ENCODE peak calls at places on chromosomes 1 and 21, in six cellular contexts. F is left ventricle myocardium inferior, P is left ventricle myocardium superior, L is AG09319, G is cerebellar cortex, M is dorsolateral prefrontal cortex. B is an unnamed sample.

GRCh38 chr1:165109013-165109412 is 247.5 kb downstream of the LMX1A start:
- DNase-seq in P (no peak), F (no peak), G (no peak), M (no peak), L (no peak), B (peak)

GRCh38 chr1:112870887-112871646 is 84.9 kb downstream of the SLC16A1 start:
- DNase-seq in M (no peak), G (no peak), L (no peak), P (no peak), F (no peak), B (no peak)

GRCh38 chr1:198612471-198613265 is 26.2 kb upstream of the PTPRC start:
- DNase-seq in P (no peak), M (no peak), L (no peak), G (no peak), F (no peak), B (no peak)

GRCh38 chr1:226674892-226675719 is 64.0 kb downstream of the ITPKB start:
- DNase-seq in P (peak), F (peak), L (no peak), G (no peak), M (no peak), B (no peak)

GRCh38 chr1:172948457-172948856 is 102.3 kb downstream of the TNFSF18 start:
- DNase-seq in L (no peak), F (no peak), G (no peak), P (no peak), M (no peak), B (no peak)

GRCh38 chr1:156006666-156007376 is 13.9 kb downstream of the SSR2 start:
- DNase-seq in M (no peak), P (no peak), G (no peak), F (no peak), L (no peak), B (no peak)

GRCh38 chr1:93015590-93015989 is 54.3 kb upstream of the DIPK1A start:
- DNase-seq in M (no peak), F (no peak), G (no peak), P (no peak), L (no peak), B (no peak)

GRCh38 chr1:116514708-116515525 is 55.9 kb downstream of the CD58 start:
- DNase-seq in L (no peak), P (no peak), M (no peak), F (no peak), G (no peak), B (no peak)

GRCh38 chr1:107897428-107898339 is 67.3 kb downstream of the VAV3 start:
- DNase-seq in L (no peak), P (no peak), M (no peak), G (no peak), F (no peak), B (no peak)

GRCh38 chr1:15500184-15500958 is 23.6 kb downstream of the CASP9 start:
- DNase-seq in P (no peak), G (no peak), L (no peak), F (no peak), M (no peak), B (no peak)

GRCh38 chr1:115457295-115457694 is 119.2 kb upstream of the NGF start:
- DNase-seq in G (no peak), M (no peak), L (no peak), P (no peak), F (no peak), B (no peak)

GRCh38 chr1:34433099-34433498 is 256.4 kb downstream of the C1orf94 start:
- DNase-seq in L (no peak), G (no peak), P (no peak), F (no peak), M (no peak), B (no peak)

GRCh38 chr1:45510972-45511527 is 10.6 kb downstream of the PRDX1 start:
- DNase-seq in G (no peak), P (no peak), F (no peak), M (no peak), L (no peak), B (no peak)

GRCh38 chr1:157369808-157370521 is 182.3 kb downstream of the FCRL5 start:
- DNase-seq in L (peak), M (no peak), G (peak), F (no peak), P (no peak), B (peak)

GRCh38 chr21:44892536-44893277 is 19.2 kb upstream of the PTTG1IP start:
- DNase-seq in G (peak), F (peak), L (no peak), M (peak), P (peak), B (peak)

GRCh38 chr1:231062500-231063270 is 22.6 kb upstream of the FAM89A start:
- DNase-seq in G (no peak), F (no peak), M (no peak), P (no peak), L (no peak), B (no peak)

GRCh38 chr1:234541281-234541975 is 62.4 kb upstream of the TARBP1 start:
- DNase-seq in P (no peak), F (no peak), M (no peak), L (no peak), G (no peak), B (no peak)

GRCh38 chr1:29159773-29160172 is 21.9 kb downstream of the SRSF4 start:
- DNase-seq in G (no peak), P (no peak), L (no peak), M (no peak), F (no peak), B (no peak)

GRCh38 chr1:202200112-202200548 is 6.5 kb downstream of the LGR6 start:
- DNase-seq in F (no peak), G (no peak), M (no peak), L (no peak), P (no peak), B (no peak)

GRCh38 chr1:2205191-2205952 is 10.8 kb upstream of the FAAP20 start:
- DNase-seq in F (peak), P (peak), M (peak), L (peak), G (peak), B (peak)

GRCh38 chr1:244211559-244211944 is 160.5 kb downstream of the ZBTB18 start:
- DNase-seq in L (peak), F (no peak), P (no peak), M (no peak), G (no peak), B (no peak)

GRCh38 chr1:184118051-184118450 is 66.5 kb downstream of the TSEN15 start:
- DNase-seq in P (no peak), F (no peak), L (peak), G (no peak), M (no peak), B (no peak)

GRCh38 chr1:214537219-214537618 is 14.2 kb downstream of the PTPN14 start:
- DNase-seq in G (no peak), L (no peak), P (no peak), F (no peak), M (no peak), B (no peak)

GRCh38 chr1:32773018-32773763 is 44.0 kb downstream of the YARS1 start:
- DNase-seq in F (peak), G (peak), P (peak), L (peak), M (peak), B (peak)

GRCh38 chr21:45862544-45863207 is 118.9 kb upstream of the COL6A1 start:
- DNase-seq in P (no peak), L (no peak), F (no peak), M (no peak), G (peak), B (no peak)

B was measured in WTC11.